ENCODE peak calls at places on chromosomes 13 and 19, in four cellular contexts. W, H, J and N are unnamed samples.

GRCh38 chr19:19385900-19386339 is 19.6 kb upstream of the GATAD2A start:
- DNase-seq in W (no peak), H (no peak), J (peak), N (no peak)

GRCh38 chr13:32581177-32581786 is 5.0 kb upstream of the PDS5B start:
- DNase-seq in W (peak), H (no peak), J (no peak), N (no peak)

GRCh38 chr13:48710160-48710559 is 56.4 kb downstream of the CYSLTR2 start:
- DNase-seq in W (no peak), H (no peak), J (no peak), N (no peak)

GRCh38 chr13:32334676-32335075 is 19.4 kb downstream of the BRCA2 start:
- DNase-seq in W (no peak), H (no peak), J (no peak), N (no peak)

GRCh38 chr19:50315773-50316448 is 13.3 kb downstream of the KCNC3 start:
- DNase-seq in W (no peak), H (peak), J (peak), N (no peak)

GRCh38 chr13:102825400-102825799 is 20.4 kb upstream of the ERCC5 start:
- DNase-seq in W (no peak), H (no peak), J (no peak), N (no peak)

GRCh38 chr19:2477141-2477710 is 1.3 kb downstream of the GADD45B start:
- DNase-seq in W (no peak), H (no peak), J (no peak), N (no peak)

GRCh38 chr13:113886561-113887112 is 22.8 kb upstream of the GAS6 start:
- DNase-seq in W (no peak), H (no peak), J (no peak), N (no peak)

GRCh38 chr19:51689751-51690358 is 3.3 kb upstream of the SPACA6 start:
- DNase-seq in W (no peak), H (peak), J (no peak), N (peak)

GRCh38 chr13:65907656-65908441 is 1322.3 kb downstream of the PCDH9 start:
- DNase-seq in W (peak), H (no peak), J (no peak), N (no peak)

GRCh38 chr13:43377955-43378354 is 354.6 kb downstream of the DNAJC15 start:
- DNase-seq in W (peak), H (no peak), J (no peak), N (no peak)

GRCh38 chr19:18397242-18398202 is at the start of gene LRRC25:
- DNase-seq in W (no peak), H (peak), J (no peak), N (peak)

GRCh38 chr19:33772858-33773180 is 23.9 kb upstream of the KCTD15 start:
- DNase-seq in W (no peak), H (no peak), J (no peak), N (no peak)

GRCh38 chr19:1672038-1672768 is 19.8 kb upstream of the TCF3 start:
- DNase-seq in W (no peak), H (peak), J (peak), N (no peak)

GRCh38 chr13:20716951-20717350 is 13.5 kb downstream of the IL17D start:
- DNase-seq in W (no peak), H (no peak), J (no peak), N (peak)

GRCh38 chr19:1830978-1831377 is 17.3 kb downstream of the REXO1 start:
- DNase-seq in W (no peak), H (no peak), J (no peak), N (no peak)

GRCh38 chr13:25688524-25688923 is 316.8 kb downstream of the ATP8A2 start:
- DNase-seq in W (no peak), H (no peak), J (no peak), N (no peak)

GRCh38 chr13:52925775-52926285 is 77.4 kb upstream of the PCDH8 start:
- DNase-seq in W (no peak), H (no peak), J (no peak), N (no peak)

GRCh38 chr19:35005256-35005977 is 5.3 kb downstream of the GRAMD1A start:
- DNase-seq in W (no peak), H (no peak), J (no peak), N (no peak)

GRCh38 chr13:106610511-106610910 is 42.6 kb upstream of the ARGLU1 start:
- DNase-seq in W (peak), H (no peak), J (no peak), N (no peak)

GRCh38 chr13:110183925-110184324 is 123.0 kb downstream of the COL4A1 start:
- DNase-seq in W (no peak), H (peak), J (peak), N (no peak)

GRCh38 chr13:111912991-111913781 is 153.8 kb upstream of the SOX1 start:
- DNase-seq in W (no peak), H (no peak), J (no peak), N (no peak)

GRCh38 chr13:59742467-59742866 is 421.3 kb downstream of the DIAPH3 start:
- DNase-seq in W (no peak), H (no peak), J (no peak), N (no peak)

GRCh38 chr19:4187313-4188122 is 5.0 kb downstream of the ANKRD24 start:
- DNase-seq in W (no peak), H (no peak), J (no peak), N (no peak)

GRCh38 chr13:50225188-50226155 is 210.2 kb downstream of the KCNRG start:
- DNase-seq in W (no peak), H (no peak), J (no peak), N (no peak)

GRCh38 chr19:11423804-11424318 is 4.7 kb upstream of the RGL3 start:
- DNase-seq in W (no peak), H (peak), J (no peak), N (no peak)

GRCh38 chr19:315811-316210 is 24.6 kb upstream of the PLPP2 start:
- DNase-seq in W (no peak), H (no peak), J (no peak), N (no peak)

GRCh38 chr19:2255112-2255845 is 938 bp downstream of the JSRP1 start:
- DNase-seq in W (no peak), H (peak), J (no peak), N (no peak)

GRCh38 chr19:12994701-12995595 is at the start of gene NFIX:
- DNase-seq in W (no peak), H (peak), J (peak), N (no peak)

GRCh38 chr19:2095338-2095938 is 688 bp downstream of the MOB3A start:
- DNase-seq in W (no peak), H (no peak), J (peak), N (no peak)

GRCh38 chr19:58097349-58097748 is 682 bp downstream of the ZSCAN18 start:
- DNase-seq in W (no peak), H (peak), J (no peak), N (no peak)

GRCh38 chr13:38607136-38607535 is 79.7 kb upstream of the FREM2 start:
- DNase-seq in W (no peak), H (no peak), J (no peak), N (no peak)

GRCh38 chr19:52748336-52748950 is 13.6 kb upstream of the ZNF611 start:
- DNase-seq in W (peak), H (peak), J (no peak), N (no peak)

GRCh38 chr13:81395368-81395767 is 1054.4 kb upstream of the SPRY2 start:
- DNase-seq in W (no peak), H (peak), J (no peak), N (no peak)

GRCh38 chr13:98410591-98410990 is 166.3 kb downstream of the STK24 start:
- DNase-seq in W (no peak), H (no peak), J (no peak), N (no peak)
- H3K4me2 ChIP-seq in W (no peak), H (no peak), J (no peak), N (no peak)

GRCh38 chr19:45782162-45782623 is at the start of gene DMPK:
- DNase-seq in W (no peak), H (peak), J (no peak), N (no peak)

GRCh38 chr19:45784096-45784495 is 1.8 kb upstream of the DMPK start:
- DNase-seq in W (no peak), H (no peak), J (no peak), N (no peak)

GRCh38 chr19:45781282-45782161 is 768 bp downstream of the DMPK start:
- DNase-seq in W (no peak), H (no peak), J (no peak), N (no peak)

GRCh38 chr19:45785097-45785496 is 2.8 kb upstream of the DMPK start:
- DNase-seq in W (no peak), H (no peak), J (no peak), N (no peak)

DNA sequence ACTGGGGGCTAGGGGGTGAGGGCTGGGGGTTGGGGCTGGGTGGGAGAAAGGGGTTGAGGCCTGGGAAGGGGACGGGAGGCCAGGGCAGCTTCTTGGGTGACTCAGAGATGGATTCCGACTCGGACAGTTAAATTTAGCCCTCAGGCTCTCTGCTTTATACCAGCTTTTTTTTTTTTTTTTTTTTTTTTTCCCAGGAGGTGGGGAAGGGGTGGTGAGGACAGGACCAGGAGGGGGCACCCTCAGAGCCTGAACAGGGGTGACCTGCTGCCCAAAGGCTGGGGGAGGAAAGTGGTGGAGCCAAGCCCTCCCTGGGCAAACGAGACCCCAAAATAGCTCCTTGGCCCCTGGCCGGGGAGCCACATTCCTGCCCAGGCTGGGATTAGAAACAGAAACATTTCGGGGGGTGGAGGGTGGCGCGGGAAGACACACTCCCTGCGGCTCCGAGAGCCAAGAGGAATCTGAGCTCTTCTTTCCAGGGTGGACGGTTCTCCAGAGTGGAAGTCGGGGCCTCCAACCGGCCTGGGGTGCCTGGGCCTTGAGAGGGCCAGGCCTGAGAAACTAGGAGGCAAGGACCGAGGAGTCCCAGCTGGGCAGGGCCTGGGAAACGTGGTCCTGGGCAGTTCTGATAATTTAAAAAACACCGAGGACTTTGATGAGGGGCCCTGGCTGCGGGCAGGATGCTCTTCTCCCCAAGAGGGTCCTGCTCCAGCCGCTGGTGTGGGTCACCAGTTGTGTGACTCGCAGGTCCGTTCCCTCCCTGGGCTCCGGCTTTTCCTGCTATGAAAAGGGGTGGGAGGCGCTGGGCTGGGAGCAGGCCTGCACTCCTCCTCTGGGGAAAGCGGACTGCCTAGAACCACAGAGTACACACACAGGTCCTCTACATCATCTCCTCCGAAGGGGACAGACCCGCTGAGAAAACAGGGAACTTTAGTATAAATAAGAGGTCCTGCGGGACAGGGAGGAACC is 813 bp upstream of the DMPK start:
- DNase-seq in W (peak), H (peak), J (no peak), N (no peak)
- H3K4me2 ChIP-seq in W (peak), H (peak), J (no peak), N (no peak)

GRCh38 chr19:55229145-55229788 is 704 bp upstream of the TMEM86B start:
- DNase-seq in W (no peak), H (no peak), J (no peak), N (no peak)
- H3K4me2 ChIP-seq in W (no peak), H (no peak), J (no peak), N (no peak)

GRCh38 chr19:48750771-48751504 is 1.5 kb downstream of the FUT1 start:
- DNase-seq in W (no peak), H (no peak), J (no peak), N (no peak)
- H3K4me2 ChIP-seq in W (no peak), H (no peak), J (no peak), N (no peak)

GRCh38 chr13:73228546-73228945 is 169.7 kb downstream of the KLF5 start:
- DNase-seq in W (no peak), H (no peak), J (peak), N (no peak)
- H3K4me2 ChIP-seq in W (no peak), H (no peak), J (peak), N (no peak)